ENCODE peak calls at places on chromosomes 12 and 14, in seven cellular contexts. One of them, this sample, is unnamed.

GRCh38 chr12:126358806-126359205 is 1293.6 kb downstream of the AACS start:
- DNase-seq in PC-9: no peak
- DNase-seq in HCT116: no peak
- DNase-seq in mammary epithelial cell: no peak
- DNase-seq in fibroblast of lung: no peak
- DNase-seq in GM23248: no peak
- DNase-seq in GM23338: no peak
- DNase-seq in this sample: no peak

GRCh38 chr14:91369628-91370445 is 47.8 kb downstream of the CCDC88C start:
- DNase-seq in PC-9: no peak
- DNase-seq in HCT116: no peak
- DNase-seq in mammary epithelial cell: peak
- DNase-seq in fibroblast of lung: no peak
- DNase-seq in GM23248: peak
- DNase-seq in GM23338: no peak
- DNase-seq in this sample: no peak

GRCh38 chr14:101039755-101040138 is 136.2 kb upstream of the RTL1 start:
- DNase-seq in PC-9: no peak
- DNase-seq in HCT116: no peak
- DNase-seq in mammary epithelial cell: no peak
- DNase-seq in fibroblast of lung: no peak
- DNase-seq in GM23248: no peak
- DNase-seq in GM23338: no peak
- DNase-seq in this sample: no peak

GRCh38 chr12:77667101-77667500 is 163.6 kb upstream of the NAV3 start:
- DNase-seq in PC-9: peak
- DNase-seq in HCT116: no peak
- DNase-seq in mammary epithelial cell: peak
- DNase-seq in fibroblast of lung: peak
- DNase-seq in GM23248: no peak
- DNase-seq in GM23338: no peak
- DNase-seq in this sample: no peak

GRCh38 chr14:99035712-99036593 is 236.0 kb downstream of the BCL11B start:
- DNase-seq in PC-9: peak
- DNase-seq in HCT116: peak
- DNase-seq in mammary epithelial cell: peak
- DNase-seq in fibroblast of lung: peak
- DNase-seq in GM23248: peak
- DNase-seq in GM23338: peak
- DNase-seq in this sample: no peak

GRCh38 chr14:60655114-60655897 is 6.0 kb upstream of the SIX1 start:
- DNase-seq in PC-9: no peak
- DNase-seq in HCT116: no peak
- DNase-seq in mammary epithelial cell: no peak
- DNase-seq in fibroblast of lung: no peak
- DNase-seq in GM23248: no peak
- DNase-seq in GM23338: peak
- DNase-seq in this sample: no peak

GRCh38 chr12:10491766-10492165 is 13.9 kb upstream of the EIF2S3B start:
- DNase-seq in PC-9: no peak
- DNase-seq in HCT116: no peak
- DNase-seq in mammary epithelial cell: no peak
- DNase-seq in fibroblast of lung: no peak
- DNase-seq in GM23248: no peak
- DNase-seq in GM23338: no peak
- DNase-seq in this sample: no peak

GRCh38 chr14:51962678-51963077 is 26.7 kb upstream of the RTRAF start:
- DNase-seq in PC-9: no peak
- DNase-seq in HCT116: no peak
- DNase-seq in mammary epithelial cell: no peak
- DNase-seq in fibroblast of lung: peak
- DNase-seq in GM23248: peak
- DNase-seq in GM23338: peak
- DNase-seq in this sample: no peak

GRCh38 chr14:26255213-26255612 is 342.6 kb downstream of the NOVA1 start:
- DNase-seq in PC-9: no peak
- DNase-seq in HCT116: no peak
- DNase-seq in mammary epithelial cell: no peak
- DNase-seq in fibroblast of lung: peak
- DNase-seq in GM23248: peak
- DNase-seq in GM23338: peak
- DNase-seq in this sample: no peak

DNA sequence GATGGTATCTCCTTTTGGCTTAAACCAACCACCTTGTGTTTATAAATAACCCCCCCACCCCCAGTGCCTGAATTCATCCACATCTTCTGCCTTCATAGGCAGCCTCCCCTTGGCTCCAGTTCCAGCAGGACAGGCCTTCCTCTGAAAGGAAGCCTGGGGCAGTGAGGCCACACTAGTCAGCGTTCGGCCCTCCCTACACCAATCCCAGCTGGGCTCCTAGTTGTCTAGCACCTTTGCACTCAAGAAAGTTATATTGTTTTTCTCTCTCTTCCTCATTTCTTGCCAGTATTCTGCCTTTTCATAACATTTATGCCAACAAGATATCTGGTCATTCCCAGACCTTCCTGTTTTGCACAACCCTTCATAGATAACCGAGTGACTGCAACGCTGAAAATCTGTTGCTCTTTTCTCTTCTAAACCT is 73.1 kb upstream of the ACTN1 start:
- DNase-seq in PC-9: no peak
- DNase-seq in HCT116: no peak
- DNase-seq in mammary epithelial cell: no peak
- DNase-seq in fibroblast of lung: no peak
- DNase-seq in GM23248: no peak
- DNase-seq in GM23338: no peak
- DNase-seq in this sample: no peak
- H3K27ac ChIP-seq in PC-9: no peak
- H3K27ac ChIP-seq in HCT116: no peak
- H3K27ac ChIP-seq in mammary epithelial cell: no peak
- H3K27ac ChIP-seq in fibroblast of lung: no peak
- H3K27ac ChIP-seq in GM23248: no peak
- H3K27ac ChIP-seq in GM23338: no peak
- H3K27ac ChIP-seq in this sample: no peak

GRCh38 chr14:56121786-56122185 is 3.6 kb downstream of the PELI2 start:
- DNase-seq in PC-9: no peak
- DNase-seq in HCT116: no peak
- DNase-seq in mammary epithelial cell: no peak
- DNase-seq in fibroblast of lung: no peak
- DNase-seq in GM23248: no peak
- DNase-seq in GM23338: no peak
- DNase-seq in this sample: no peak

GRCh38 chr14:56122306-56122705 is 4.1 kb downstream of the PELI2 start:
- DNase-seq in PC-9: no peak
- DNase-seq in HCT116: no peak
- DNase-seq in mammary epithelial cell: no peak
- DNase-seq in fibroblast of lung: no peak
- DNase-seq in GM23248: peak
- DNase-seq in GM23338: no peak
- DNase-seq in this sample: no peak

GRCh38 chr14:56119221-56119967 is 1.2 kb downstream of the PELI2 start:
- DNase-seq in PC-9: peak
- DNase-seq in HCT116: no peak
- DNase-seq in mammary epithelial cell: no peak
- DNase-seq in fibroblast of lung: peak
- DNase-seq in GM23248: peak
- DNase-seq in GM23338: peak
- DNase-seq in this sample: peak

GRCh38 chr14:56118611-56119181 is 485 bp downstream of the PELI2 start:
- DNase-seq in PC-9: peak
- DNase-seq in HCT116: no peak
- DNase-seq in mammary epithelial cell: no peak
- DNase-seq in fibroblast of lung: no peak
- DNase-seq in GM23248: peak
- DNase-seq in GM23338: peak
- DNase-seq in this sample: peak

GRCh38 chr14:56120091-56120632 is 2.0 kb downstream of the PELI2 start:
- DNase-seq in PC-9: no peak
- DNase-seq in HCT116: no peak
- DNase-seq in mammary epithelial cell: no peak
- DNase-seq in fibroblast of lung: no peak
- DNase-seq in GM23248: peak
- DNase-seq in GM23338: no peak
- DNase-seq in this sample: peak
- TF ChIP-seq EZH2 in PC-9: no peak
- TF ChIP-seq EZH2 in HCT116: no peak
- TF ChIP-seq EZH2 in mammary epithelial cell: peak
- TF ChIP-seq EZH2 in fibroblast of lung: no peak
- TF ChIP-seq EZH2 in GM23248: no peak
- TF ChIP-seq EZH2 in GM23338: no peak
- TF ChIP-seq EZH2 in this sample: no peak

GRCh38 chr12:109069307-109070231 is 17.2 kb downstream of the USP30 start:
- DNase-seq in PC-9: no peak
- DNase-seq in HCT116: no peak
- DNase-seq in mammary epithelial cell: no peak
- DNase-seq in fibroblast of lung: no peak
- DNase-seq in GM23248: no peak
- DNase-seq in GM23338: peak
- DNase-seq in this sample: no peak

GRCh38 chr12:109064143-109064542 is 11.8 kb downstream of the USP30 start:
- DNase-seq in PC-9: no peak
- DNase-seq in HCT116: no peak
- DNase-seq in mammary epithelial cell: no peak
- DNase-seq in fibroblast of lung: no peak
- DNase-seq in GM23248: no peak
- DNase-seq in GM23338: no peak
- DNase-seq in this sample: no peak

GRCh38 chr12:109065853-109066193 is 13.4 kb downstream of the USP30 start:
- DNase-seq in PC-9: no peak
- DNase-seq in HCT116: no peak
- DNase-seq in mammary epithelial cell: no peak
- DNase-seq in fibroblast of lung: no peak
- DNase-seq in GM23248: no peak
- DNase-seq in GM23338: no peak
- DNase-seq in this sample: no peak

GRCh38 chr12:109065154-109065852 is 12.9 kb downstream of the USP30 start:
- DNase-seq in PC-9: no peak
- DNase-seq in HCT116: no peak
- DNase-seq in mammary epithelial cell: no peak
- DNase-seq in fibroblast of lung: no peak
- DNase-seq in GM23248: no peak
- DNase-seq in GM23338: no peak
- DNase-seq in this sample: no peak
- H3K4me3 ChIP-seq in PC-9: no peak
- H3K4me3 ChIP-seq in HCT116: no peak
- H3K4me3 ChIP-seq in mammary epithelial cell: no peak
- H3K4me3 ChIP-seq in fibroblast of lung: no peak
- H3K4me3 ChIP-seq in GM23248: no peak
- H3K4me3 ChIP-seq in GM23338: no peak
- H3K4me3 ChIP-seq in this sample: no peak

DNA sequence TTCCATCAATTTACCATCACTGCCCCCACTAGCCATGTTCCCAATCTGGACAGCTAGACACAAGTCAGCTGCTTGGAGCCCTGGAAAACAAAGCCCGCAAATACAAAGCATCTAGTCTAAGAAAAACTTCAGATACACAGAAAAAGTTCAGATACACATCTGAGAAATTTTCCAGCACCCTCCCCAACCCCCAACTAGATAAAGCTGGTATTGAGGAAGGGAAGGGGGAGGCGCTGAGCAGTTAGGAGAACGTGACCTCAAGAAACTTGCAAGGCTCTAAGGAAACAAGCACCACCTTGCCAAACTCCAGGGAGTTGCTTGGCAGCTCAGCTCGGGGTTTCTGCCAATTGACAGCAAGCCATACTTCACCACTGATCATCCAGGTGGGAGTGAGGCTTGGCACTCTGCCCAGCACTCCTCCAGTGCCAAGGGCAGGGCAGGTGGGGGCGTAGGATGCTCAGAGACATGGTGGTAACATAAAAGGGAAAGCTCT is 5.1 kb upstream of the CNIH1 start:
- DNase-seq in PC-9: no peak
- DNase-seq in HCT116: no peak
- DNase-seq in mammary epithelial cell: peak
- DNase-seq in fibroblast of lung: peak
- DNase-seq in GM23248: no peak
- DNase-seq in GM23338: no peak
- DNase-seq in this sample: peak
- H3K27ac ChIP-seq in PC-9: peak
- H3K27ac ChIP-seq in HCT116: no peak
- H3K27ac ChIP-seq in mammary epithelial cell: peak
- H3K27ac ChIP-seq in fibroblast of lung: no peak
- H3K27ac ChIP-seq in GM23248: peak
- H3K27ac ChIP-seq in GM23338: no peak
- H3K27ac ChIP-seq in this sample: no peak

GRCh38 chr12:81078469-81079196 is 754 bp downstream of the ACSS3 start:
- DNase-seq in PC-9: no peak
- DNase-seq in HCT116: no peak
- DNase-seq in mammary epithelial cell: no peak
- DNase-seq in fibroblast of lung: peak
- DNase-seq in GM23248: peak
- DNase-seq in GM23338: no peak
- DNase-seq in this sample: no peak

GRCh38 chr12:81079280-81080076 is 1.6 kb downstream of the ACSS3 start:
- DNase-seq in PC-9: no peak
- DNase-seq in HCT116: no peak
- DNase-seq in mammary epithelial cell: no peak
- DNase-seq in fibroblast of lung: no peak
- DNase-seq in GM23248: peak
- DNase-seq in GM23338: no peak
- DNase-seq in this sample: no peak

GRCh38 chr12:81075539-81075938 is 2.3 kb upstream of the ACSS3 start:
- DNase-seq in PC-9: no peak
- DNase-seq in HCT116: no peak
- DNase-seq in mammary epithelial cell: no peak
- DNase-seq in fibroblast of lung: no peak
- DNase-seq in GM23248: no peak
- DNase-seq in GM23338: no peak
- DNase-seq in this sample: no peak

GRCh38 chr12:81077329-81077685 is 572 bp upstream of the ACSS3 start:
- DNase-seq in PC-9: peak
- DNase-seq in HCT116: no peak
- DNase-seq in mammary epithelial cell: no peak
- DNase-seq in fibroblast of lung: peak
- DNase-seq in GM23248: no peak
- DNase-seq in GM23338: peak
- DNase-seq in this sample: no peak

DNA sequence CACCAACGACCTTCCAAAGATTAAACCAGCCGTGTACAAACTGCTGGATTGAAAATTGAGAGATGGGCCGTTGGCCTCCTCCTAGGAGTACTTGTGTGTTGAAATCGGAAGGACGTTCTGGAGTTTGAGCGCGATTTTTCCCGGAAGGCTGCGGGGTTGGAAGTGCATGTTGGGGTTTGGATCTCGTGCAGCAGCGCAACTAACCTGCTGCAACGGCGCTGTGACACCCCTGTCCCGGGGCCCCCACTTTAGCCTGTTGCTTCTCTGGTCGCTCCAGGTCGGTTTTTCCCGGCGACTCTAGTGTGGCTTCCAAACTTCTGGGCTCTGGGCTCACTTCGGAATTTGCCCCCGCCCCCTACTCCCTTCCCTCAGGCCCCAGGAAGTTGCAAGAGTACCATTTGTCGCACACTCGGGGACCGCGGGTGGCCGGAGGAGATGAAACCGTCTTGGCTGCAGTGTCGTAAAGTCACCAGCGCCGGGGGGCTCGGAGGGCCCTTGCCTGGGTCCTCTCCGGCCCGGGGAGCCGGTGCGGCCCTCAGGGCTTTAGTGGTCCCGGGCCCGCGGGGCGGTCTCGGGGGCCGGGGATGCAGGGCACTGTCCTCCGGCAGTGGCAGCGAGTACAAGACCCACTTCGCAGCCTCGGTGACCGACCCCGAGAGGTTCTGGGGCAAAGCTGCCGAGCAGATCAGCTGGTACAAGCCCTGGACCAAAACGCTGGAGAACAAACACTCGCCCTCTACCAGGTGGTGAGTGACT is at the start of gene ACSS3:
- DNase-seq in PC-9: peak
- DNase-seq in HCT116: no peak
- DNase-seq in mammary epithelial cell: no peak
- DNase-seq in fibroblast of lung: peak
- DNase-seq in GM23248: peak
- DNase-seq in GM23338: peak
- DNase-seq in this sample: no peak
- TF ChIP-seq EZH2 in PC-9: no peak
- TF ChIP-seq EZH2 in HCT116: no peak
- TF ChIP-seq EZH2 in mammary epithelial cell: no peak
- TF ChIP-seq EZH2 in fibroblast of lung: no peak
- TF ChIP-seq EZH2 in GM23248: no peak
- TF ChIP-seq EZH2 in GM23338: no peak
- TF ChIP-seq EZH2 in this sample: no peak